ENCODE peak calls at places on chromosomes 1 and 21, in nine cellular contexts. A is CD4-positive, alpha-beta memory T cell; I is OCI-LY7; M is lung; G is neural progenitor cell; H is GM23248; U is lower lobe of right lung; J is psoas muscle; E is transverse colon. N is an unnamed sample. For H3K4me1, the result is how much of the 10 kb centered on the place peaks cover.

GRCh38 chr1:231691618-231692259 is 65.1 kb downstream of the DISC1 start:
- DNase-seq in A (no peak), I (no peak), M (no peak), G (peak), H (no peak), U (no peak), J (no peak), E (no peak), N (no peak)

GRCh38 chr1:3695326-3696217 is 43.3 kb downstream of the TP73 start:
- DNase-seq in A (peak), I (peak), M (peak), G (peak), H (peak), U (peak), J (peak), E (peak), N (peak)

GRCh38 chr1:237013608-237014007 is 9.4 kb upstream of the MT1HL1 start:
- DNase-seq in A (no peak), I (no peak), M (no peak), G (no peak), H (no peak), U (no peak), J (no peak), E (no peak), N (no peak)

GRCh38 chr21:15289896-15290841 is 225.4 kb upstream of the NRIP1 start:
- DNase-seq in A (no peak), I (no peak), M (peak), G (peak), H (peak), U (peak), J (peak), E (peak), N (no peak)

GRCh38 chr1:110541996-110542395 is 23.0 kb upstream of the KCNA10 start:
- DNase-seq in A (no peak), I (no peak), M (no peak), G (no peak), H (no peak), U (no peak), J (no peak), E (no peak), N (no peak)

GRCh38 chr1:77370588-77371306 is 88.9 kb downstream of the AK5 start:
- DNase-seq in A (no peak), I (no peak), M (no peak), G (no peak), H (peak), U (no peak), J (no peak), E (no peak), N (no peak)

GRCh38 chr1:220497220-220497756 is 30.6 kb upstream of the MARK1 start:
- DNase-seq in A (no peak), I (no peak), M (no peak), G (no peak), H (no peak), U (no peak), J (no peak), E (no peak), N (no peak)

GRCh38 chr1:233097546-233098254 is 147.3 kb downstream of the NTPCR start:
- DNase-seq in A (no peak), I (no peak), M (no peak), G (no peak), H (peak), U (no peak), J (no peak), E (no peak), N (no peak)

GRCh38 chr1:201946224-201946908 is at the start of gene LMOD1:
- DNase-seq in A (no peak), I (no peak), M (peak), G (peak), H (peak), U (peak), J (peak), E (peak), N (peak)

GRCh38 chr1:8395433-8395866 is 77.5 kb downstream of the SLC45A1 start:
- DNase-seq in A (peak), I (peak), M (no peak), G (no peak), H (no peak), U (no peak), J (no peak), E (no peak), N (no peak)

GRCh38 chr21:36297938-36298572 is 21.9 kb upstream of the MORC3 start:
- DNase-seq in A (peak), I (peak), M (peak), G (no peak), H (peak), U (peak), J (peak), E (peak), N (peak)

GRCh38 chr1:5977494-5978444 is 14.5 kb downstream of the NPHP4 start:
- DNase-seq in A (no peak), I (no peak), M (no peak), G (no peak), H (peak), U (peak), J (peak), E (no peak), N (no peak)

GRCh38 chr21:39694750-39695149 is 50.2 kb upstream of the IGSF5 start:
- DNase-seq in A (no peak), I (no peak), M (no peak), G (no peak), H (no peak), U (no peak), J (no peak), E (no peak), N (no peak)

GRCh38 chr1:152533327-152533938 is 19.2 kb downstream of the CRCT1 start:
- DNase-seq in A (peak), I (peak), M (no peak), G (no peak), H (peak), U (no peak), J (no peak), E (peak), N (peak)

GRCh38 chr1:167439301-167439988 is 78.9 kb downstream of the CD247 start:
- DNase-seq in A (no peak), I (peak), M (no peak), G (peak), H (peak), U (no peak), J (peak), E (no peak), N (no peak)

GRCh38 chr1:193944454-193944853 is 758.0 kb upstream of the B3GALT2 start:
- DNase-seq in A (no peak), I (no peak), M (no peak), G (no peak), H (no peak), U (no peak), J (no peak), E (no peak), N (no peak)

GRCh38 chr1:27338751-27339150 is 3.1 kb upstream of the SYTL1 start:
- DNase-seq in A (no peak), I (no peak), M (no peak), G (peak), H (no peak), U (no peak), J (no peak), E (no peak), N (no peak)

GRCh38 chr1:205568135-205568468 is 63.6 kb downstream of the CDK18 start:
- DNase-seq in A (no peak), I (no peak), M (no peak), G (no peak), H (no peak), U (no peak), J (no peak), E (peak), N (peak)

GRCh38 chr1:109775408-109775807 is 11.7 kb upstream of the EPS8L3 start:
- DNase-seq in A (no peak), I (no peak), M (no peak), G (no peak), H (peak), U (peak), J (no peak), E (peak), N (no peak)

GRCh38 chr1:230431517-230431916 is 5.4 kb upstream of the PGBD5 start:
- DNase-seq in A (no peak), I (no peak), M (no peak), G (no peak), H (no peak), U (no peak), J (no peak), E (no peak), N (no peak)

GRCh38 chr1:30596470-30596869 is 126.9 kb downstream of the MATN1 start:
- DNase-seq in A (no peak), I (no peak), M (no peak), G (no peak), H (no peak), U (no peak), J (no peak), E (no peak), N (no peak)

GRCh38 chr1:153670257-153670858 is 435 bp downstream of the ILF2 start:
- DNase-seq in A (no peak), I (no peak), M (no peak), G (peak), H (peak), U (peak), J (no peak), E (no peak), N (no peak)

GRCh38 chr1:40383095-40383487 is 9.6 kb downstream of the SMAP2 start:
- DNase-seq in A (no peak), I (no peak), M (no peak), G (peak), H (no peak), U (no peak), J (no peak), E (no peak), N (peak)

GRCh38 chr1:201355471-201355870 is 22.0 kb downstream of the TNNT2 start:
- DNase-seq in A (no peak), I (no peak), M (no peak), G (no peak), H (no peak), U (peak), J (peak), E (no peak), N (no peak)

GRCh38 chr1:202623075-202623474 is 87.2 kb downstream of the SYT2 start:
- DNase-seq in A (no peak), I (no peak), M (no peak), G (no peak), H (peak), U (no peak), J (peak), E (no peak), N (no peak)

GRCh38 chr1:117284408-117285215 is 73.9 kb upstream of the VTCN1 start:
- DNase-seq in A (no peak), I (peak), M (no peak), G (peak), H (peak), U (no peak), J (no peak), E (no peak), N (no peak)

GRCh38 chr1:235058695-235059094 is 69.9 kb downstream of the TOMM20 start:
- DNase-seq in A (no peak), I (no peak), M (no peak), G (no peak), H (no peak), U (no peak), J (no peak), E (no peak), N (no peak)

GRCh38 chr1:157505481-157506272 is 46.6 kb downstream of the FCRL5 start:
- DNase-seq in A (no peak), I (peak), M (peak), G (peak), H (peak), U (no peak), J (peak), E (peak), N (peak)

GRCh38 chr1:150961756-150962155 is 12.9 kb downstream of the CERS2 start:
- DNase-seq in A (no peak), I (no peak), M (no peak), G (no peak), H (peak), U (no peak), J (no peak), E (no peak), N (no peak)

GRCh38 chr1:222079546-222079945 is 337.7 kb upstream of the DUSP10 start:
- DNase-seq in A (no peak), I (no peak), M (no peak), G (no peak), H (peak), U (no peak), J (no peak), E (no peak), N (no peak)

GRCh38 chr1:47809301-47810084 is 187.7 kb downstream of the TRABD2B start:
- DNase-seq in A (no peak), I (no peak), M (no peak), G (no peak), H (no peak), U (no peak), J (peak), E (no peak), N (no peak)

GRCh38 chr1:99106274-99106673 is 101.6 kb upstream of the PLPPR5 start:
- DNase-seq in A (no peak), I (no peak), M (no peak), G (no peak), H (no peak), U (no peak), J (no peak), E (no peak), N (no peak)
- H3K4me1 ChIP-seq in A (under half), I (under half), M (under half), G (under half), H (under half), U (under half), J (under half), E (under half), N (under half)

DNA sequence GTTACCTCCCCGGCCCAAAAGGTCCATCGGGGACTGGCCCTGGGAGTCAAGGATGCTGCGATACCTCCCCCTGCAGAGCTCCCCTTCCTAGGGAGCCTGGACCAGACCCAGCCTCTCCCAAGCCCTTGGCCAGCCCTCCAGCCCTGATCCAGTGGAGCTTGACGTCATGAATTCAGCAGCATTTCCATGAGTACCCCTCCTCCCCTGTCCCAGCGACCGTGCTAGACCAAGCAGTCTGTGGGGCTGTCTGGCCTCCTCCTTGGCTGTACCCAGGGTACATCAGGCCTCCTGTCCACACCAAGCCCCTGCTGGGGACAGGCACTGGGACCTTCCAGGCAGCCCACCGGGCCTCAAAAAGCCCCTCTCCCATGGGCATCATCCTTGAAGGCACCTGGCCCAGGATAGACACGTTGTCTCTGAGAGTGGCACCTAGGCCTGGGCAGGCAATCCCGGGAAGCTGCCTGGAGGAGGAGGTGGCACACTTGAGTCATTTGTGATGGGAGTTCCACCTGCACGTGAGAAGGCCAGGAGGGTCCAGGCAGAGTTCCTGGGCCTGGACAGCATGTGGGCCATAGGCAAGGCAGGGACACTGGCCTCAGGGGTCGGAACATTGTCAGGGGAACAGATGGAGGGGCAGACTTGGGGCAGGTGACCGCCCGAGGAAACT is 46.4 kb downstream of the WNT9A start:
- DNase-seq in A (no peak), I (no peak), M (no peak), G (no peak), H (no peak), U (no peak), J (peak), E (no peak), N (no peak)
- H3K27ac ChIP-seq in A (no peak), I (no peak), M (no peak), G (no peak), H (no peak), U (no peak), J (no peak), E (no peak), N (no peak)

GRCh38 chr1:100127226-100127625 is 5.5 kb downstream of the SASS6 start:
- DNase-seq in A (no peak), I (no peak), M (no peak), G (no peak), H (no peak), U (no peak), J (no peak), E (no peak), N (no peak)

GRCh38 chr1:100130552-100131077 is 2.1 kb downstream of the SASS6 start:
- DNase-seq in A (no peak), I (no peak), M (no peak), G (no peak), H (peak), U (no peak), J (no peak), E (no peak), N (no peak)

GRCh38 chr1:100132566-100133477 is at the start of the genes SASS6 and TRMT13:
- DNase-seq in A (peak), I (peak), M (peak), G (peak), H (peak), U (peak), J (peak), E (peak), N (peak)

GRCh38 chr1:100134872-100135271 is 1.9 kb downstream of the TRMT13 start:
- DNase-seq in A (no peak), I (peak), M (no peak), G (no peak), H (no peak), U (no peak), J (no peak), E (no peak), N (no peak)

GRCh38 chr1:100131623-100132022 is 1.1 kb downstream of the SASS6 start:
- DNase-seq in A (no peak), I (no peak), M (no peak), G (no peak), H (no peak), U (no peak), J (no peak), E (no peak), N (no peak)
- H3K4me3 ChIP-seq in A (no peak), I (peak), M (no peak), G (peak), H (peak), U (no peak), J (peak), E (peak), N (peak)

GRCh38 chr1:2292725-2293450 is 64.8 kb downstream of the SKI start:
- DNase-seq in A (no peak), I (no peak), M (no peak), G (no peak), H (no peak), U (no peak), J (no peak), E (no peak), N (no peak)

GRCh38 chr1:2290171-2290578 is 62.1 kb downstream of the SKI start:
- DNase-seq in A (no peak), I (no peak), M (no peak), G (no peak), H (no peak), U (no peak), J (no peak), E (no peak), N (no peak)

GRCh38 chr1:2289607-2290006 is 61.5 kb downstream of the SKI start:
- DNase-seq in A (no peak), I (no peak), M (no peak), G (no peak), H (peak), U (no peak), J (no peak), E (no peak), N (no peak)

GRCh38 chr1:2288816-2289536 is 60.9 kb downstream of the SKI start:
- DNase-seq in A (no peak), I (no peak), M (no peak), G (no peak), H (no peak), U (no peak), J (no peak), E (no peak), N (no peak)

GRCh38 chr1:2290595-2291510 is 62.7 kb downstream of the SKI start:
- DNase-seq in A (peak), I (peak), M (peak), G (no peak), H (peak), U (peak), J (peak), E (peak), N (peak)
- H3K4me1 ChIP-seq in A (half or more), I (under half), M (half or more), G (under half), H (half or more), U (half or more), J (under half), E (under half), N (under half)

GRCh38 chr1:107534632-107535031 is 393.8 kb downstream of the NTNG1 start:
- DNase-seq in A (no peak), I (no peak), M (no peak), G (no peak), H (no peak), U (no peak), J (no peak), E (peak), N (no peak)

GRCh38 chr1:107535091-107535490 is 394.3 kb downstream of the NTNG1 start:
- DNase-seq in A (no peak), I (no peak), M (no peak), G (no peak), H (no peak), U (no peak), J (no peak), E (peak), N (no peak)

GRCh38 chr1:107532318-107532717 is 391.5 kb downstream of the NTNG1 start:
- DNase-seq in A (no peak), I (no peak), M (no peak), G (no peak), H (no peak), U (no peak), J (no peak), E (no peak), N (no peak)

GRCh38 chr1:107538502-107538901 is 397.7 kb downstream of the NTNG1 start:
- DNase-seq in A (no peak), I (no peak), M (no peak), G (peak), H (no peak), U (no peak), J (no peak), E (no peak), N (no peak)

GRCh38 chr1:107536266-107536665 is 395.4 kb downstream of the NTNG1 start:
- DNase-seq in A (no peak), I (no peak), M (no peak), G (no peak), H (peak), U (no peak), J (no peak), E (peak), N (peak)
- H3K27ac ChIP-seq in A (no peak), I (no peak), M (no peak), G (no peak), H (no peak), U (no peak), J (no peak), E (peak), N (no peak)

DNA sequence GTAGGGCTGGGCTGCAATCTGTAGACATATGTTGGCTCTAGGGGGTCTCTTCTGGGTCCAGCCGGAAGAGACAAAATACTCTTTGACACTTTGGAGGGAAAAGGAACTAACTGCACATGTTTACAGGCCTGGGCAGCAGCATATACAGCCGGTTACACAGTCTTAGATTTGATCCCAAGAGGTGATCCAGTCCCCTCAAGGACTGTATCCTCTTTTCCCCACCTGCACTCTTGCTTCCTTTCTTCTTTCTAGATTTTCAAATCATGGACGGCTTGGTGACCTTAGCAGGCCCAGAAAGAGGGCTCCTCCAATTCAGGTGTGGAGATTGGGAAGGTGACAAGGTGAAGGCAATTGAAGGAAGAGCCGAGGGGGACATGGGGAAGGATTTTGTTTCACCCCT is 5.8 kb upstream of the BARHL2 start:
- DNase-seq in A (no peak), I (no peak), M (no peak), G (no peak), H (no peak), U (no peak), J (no peak), E (no peak), N (no peak)
- H3K4me3 ChIP-seq in A (no peak), I (no peak), M (no peak), G (no peak), H (no peak), U (no peak), J (no peak), E (no peak), N (no peak)

GRCh38 chr21:27326293-27326692 is 359.4 kb upstream of the ADAMTS5 start:
- DNase-seq in A (no peak), I (no peak), M (no peak), G (no peak), H (no peak), U (no peak), J (no peak), E (no peak), N (no peak)
- H3K4me1 ChIP-seq in A (under half), I (under half), M (under half), G (under half), H (under half), U (under half), J (under half), E (under half), N (under half)

DNA sequence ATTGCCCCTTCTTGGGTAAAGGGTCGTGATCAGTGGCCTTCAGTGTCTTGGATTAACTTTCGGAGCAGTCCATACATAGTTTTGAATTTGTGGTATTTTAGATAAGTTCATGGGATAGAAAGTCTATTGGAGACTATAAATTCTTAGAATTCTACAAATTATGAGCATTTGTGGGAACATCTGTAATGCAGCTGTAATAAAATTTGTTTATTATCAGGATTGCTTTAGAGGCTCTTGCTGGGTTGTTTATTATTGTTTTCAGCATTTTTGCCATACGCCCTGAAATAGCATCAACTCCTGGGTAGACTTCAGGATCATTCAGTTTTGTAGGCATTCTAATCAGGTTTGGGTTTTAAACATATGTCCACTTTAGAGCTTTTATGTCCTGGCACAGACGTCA is 16.1 kb downstream of the LAMC1 start:
- DNase-seq in A (no peak), I (no peak), M (no peak), G (no peak), H (no peak), U (no peak), J (no peak), E (no peak), N (no peak)
- H3K27ac ChIP-seq in A (no peak), I (no peak), M (no peak), G (no peak), H (peak), U (no peak), J (peak), E (peak), N (no peak)